ENCODE peak calls at places on chromosomes 7 and 10, in four cellular contexts. M, L, O and V are unnamed samples.

GRCh38 chr7:115748123-115748738 is 282.3 kb downstream of the TFEC start:
- DNase-seq in O (peak; percentile 8), M (no peak), L (peak; percentile 4), V (no peak)

GRCh38 chr7:139758388-139758787 is 19.4 kb downstream of the HIPK2 start:
- DNase-seq in M (no peak), L (no peak), O (no peak), V (no peak)

GRCh38 chr10:78913219-78914059 is 155.3 kb upstream of the ZMIZ1 start:
- DNase-seq in M (peak; percentile 67), O (no peak), L (no peak), V (no peak)

GRCh38 chr7:98733036-98733435 is 116.0 kb downstream of the NPTX2 start:
- DNase-seq in L (peak; percentile 20), M (no peak), O (peak; percentile 81), V (no peak)

GRCh38 chr7:71733108-71733870 is 601.3 kb downstream of the GALNT17 start:
- DNase-seq in L (peak; percentile 62), M (peak; percentile 91), O (peak; percentile 63), V (no peak)

GRCh38 chr7:69775231-69775771 is 177.0 kb downstream of the AUTS2 start:
- DNase-seq in M (no peak), O (peak; percentile 74), L (peak; percentile 33), V (no peak)

GRCh38 chr10:60865198-60865783 is 78.7 kb downstream of the RHOBTB1 start:
- DNase-seq in M (no peak), L (no peak), O (no peak), V (no peak)

GRCh38 chr7:138919256-138919655 is 61.9 kb downstream of the KIAA1549 start:
- DNase-seq in O (no peak), M (no peak), L (no peak), V (no peak)

GRCh38 chr10:24784923-24785322 is 61.2 kb upstream of the ARHGAP21 start:
- DNase-seq in L (no peak), O (no peak), M (no peak), V (no peak)

GRCh38 chr7:130374507-130374906 is 5.8 kb upstream of the CPA1 start:
- DNase-seq in O (no peak), L (no peak), M (no peak), V (no peak)

GRCh38 chr7:128703605-128704004 is 31.5 kb downstream of the GARIN1A start:
- DNase-seq in M (no peak), O (no peak), L (no peak), V (no peak)

GRCh38 chr7:137169282-137169698 is 174.2 kb downstream of the PTN start:
- DNase-seq in L (peak; percentile 88), M (peak; percentile 57), O (peak; percentile 58), V (no peak)

GRCh38 chr7:150428671-150429451 is 21.6 kb upstream of the GIMAP8 start:
- DNase-seq in M (peak; percentile 63), L (peak; percentile 76), O (peak; percentile 69), V (peak; percentile 81)

GRCh38 chr10:12704488-12704887 is 297.0 kb downstream of the CCDC3 start:
- DNase-seq in M (no peak), L (no peak), O (no peak), V (no peak)

GRCh38 chr10:119313645-119314044 is 106.3 kb downstream of the GRK5 start:
- DNase-seq in L (no peak), O (no peak), M (no peak), V (no peak)

GRCh38 chr10:132265878-132266496 is 41.8 kb downstream of the STK32C start:
- DNase-seq in O (no peak), L (peak; percentile 36), M (no peak), V (no peak)

GRCh38 chr7:74482629-74483401 is 29.1 kb downstream of the GTF2IRD1 start:
- DNase-seq in O (peak; percentile 94), L (peak; percentile 93), M (no peak), V (peak; percentile 88)

GRCh38 chr10:106360870-106361269 is 803.6 kb downstream of the SORCS1 start:
- DNase-seq in L (peak; percentile 98), M (no peak), O (no peak), V (no peak)

GRCh38 chr7:94350729-94351128 is 44.0 kb upstream of the COL1A2 start:
- DNase-seq in L (no peak), M (no peak), O (no peak), V (no peak)

GRCh38 chr10:132068431-132069121 is 2.8 kb downstream of the JAKMIP3 start:
- DNase-seq in M (peak; percentile 46), O (no peak), L (no peak), V (no peak)

GRCh38 chr10:17415046-17415643 is 39.2 kb downstream of the ST8SIA6 start:
- DNase-seq in M (no peak), O (no peak), L (no peak), V (no peak)

DNA sequence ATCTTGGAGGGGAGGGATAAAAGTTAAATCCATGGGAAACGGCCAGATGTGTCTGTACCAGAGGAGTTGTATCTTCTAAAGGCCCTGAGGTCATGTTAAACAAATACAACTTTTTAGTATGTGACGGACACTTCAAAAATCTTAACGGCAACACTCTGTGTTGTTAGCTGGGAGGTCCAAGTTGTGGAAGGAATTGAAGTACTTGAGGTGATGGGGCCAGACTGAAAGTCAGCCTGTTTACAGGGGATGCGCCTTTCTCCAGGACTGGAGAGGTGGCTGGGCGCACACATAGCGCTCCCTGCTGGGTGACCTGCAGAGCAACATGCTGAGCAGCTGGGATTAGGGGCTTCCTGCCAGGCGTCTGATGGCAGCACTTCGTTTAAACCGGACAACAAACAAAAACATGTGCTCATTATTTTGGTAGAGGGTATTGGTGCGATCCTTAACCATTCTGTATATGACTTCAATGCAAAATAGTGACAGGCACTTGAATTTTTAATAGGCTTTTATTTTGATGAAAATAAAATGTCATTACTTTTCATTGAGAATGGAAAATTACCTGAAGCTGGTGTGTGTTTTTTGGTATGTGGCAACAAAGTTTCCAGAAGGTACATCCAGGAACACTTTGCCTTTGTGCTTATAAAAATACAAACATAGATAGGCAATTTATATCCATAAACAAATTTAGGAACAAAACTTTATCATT is 198.2 kb downstream of the MLLT10 start:
- DNase-seq in O (peak; percentile 87), M (no peak), L (peak; percentile 86), V (no peak)
- TF ChIP-seq CTCF in O (peak; percentile 86), M (peak; percentile 77), L (no peak), V (peak; percentile 98)

GRCh38 chr10:8473205-8473604 is 418.7 kb downstream of the GATA3 start:
- DNase-seq in L (peak; percentile 45), M (no peak), O (peak; percentile 6), V (no peak)
- TF ChIP-seq CTCF in L (peak; percentile 20), M (peak; percentile 26), O (no peak), V (no peak)

GRCh38 chr7:43721193-43721806 is 8.0 kb downstream of the COA1 start:
- DNase-seq in M (no peak), L (peak; percentile 76), O (peak; percentile 48), V (no peak)
- TF ChIP-seq CTCF in M (peak; percentile 73), L (peak; percentile 59), O (peak; percentile 88), V (peak; percentile 56)

GRCh38 chr7:151984612-151985011 is 28.4 kb downstream of the GALNTL5 start:
- DNase-seq in M (no peak), O (no peak), L (no peak), V (no peak)
- TF ChIP-seq CTCF in M (no peak), O (no peak), L (no peak), V (no peak)

DNA sequence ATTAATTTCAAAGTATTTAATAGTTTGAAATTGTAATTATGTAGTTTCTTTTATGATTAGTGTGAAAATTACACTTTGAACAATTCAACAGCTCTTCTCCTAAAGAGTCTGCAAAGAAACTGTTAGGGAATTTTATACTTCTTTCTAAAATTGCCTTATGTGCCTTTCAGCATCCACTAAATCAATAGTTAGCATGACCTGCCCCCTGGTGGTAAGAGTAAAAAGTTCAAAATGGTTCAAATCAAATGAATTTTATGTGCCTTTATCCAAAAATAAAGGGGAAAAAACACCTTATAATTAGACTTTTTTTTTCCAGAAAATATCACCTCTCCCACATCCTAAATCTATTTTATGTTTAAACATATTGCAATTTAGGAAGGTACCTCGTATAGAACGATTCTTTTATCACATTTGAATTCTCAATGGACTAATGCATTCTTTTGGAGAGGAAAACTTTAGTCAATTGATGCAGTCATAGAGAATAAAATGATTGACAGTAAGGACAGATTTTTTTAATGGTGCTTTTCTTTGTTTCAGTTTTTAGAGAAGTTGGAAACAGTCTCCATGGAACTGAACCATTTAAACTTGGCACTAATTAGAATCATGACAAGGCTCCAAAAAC is 163.7 kb downstream of the SEMA3D start:
- DNase-seq in O (peak; percentile 53), M (no peak), L (peak; percentile 70), V (no peak)
- TF ChIP-seq CTCF in O (peak; percentile 92), M (peak; percentile 69), L (peak; percentile 49), V (peak; percentile 42)